ENCODE peak calls at places on chromosomes 7 and 10, in four cellular contexts. S is NCI-H2029 treated with DMSO at 0.1 percent for 48 hours, Y is left ventricle myocardium inferior, R is foreskin fibroblast. X is an unnamed sample.

GRCh38 chr10:2036209-2036608 is 298.9 kb upstream of the ADARB2 start:
- DNase-seq in S (no peak), Y (no peak), R (no peak), X (no peak)

GRCh38 chr10:75335983-75336382 is 65.6 kb downstream of the ZNF503 start:
- DNase-seq in S (no peak), Y (no peak), R (no peak), X (no peak)

GRCh38 chr7:110347091-110347490 is 743.8 kb upstream of the LRRN3 start:
- DNase-seq in S (no peak), Y (no peak), R (no peak), X (no peak)

GRCh38 chr7:106736508-106737201 is 75.7 kb upstream of the CCDC71L start:
- DNase-seq in S (no peak), Y (no peak), R (peak; percentile 75), X (no peak)

GRCh38 chr7:20862554-20862953 is 75.9 kb upstream of the SP8 start:
- DNase-seq in S (no peak), Y (no peak), R (no peak), X (no peak)

GRCh38 chr10:132981173-132981555 is 38.8 kb upstream of the CFAP46 start:
- DNase-seq in S (no peak), Y (peak; percentile 18), R (no peak), X (no peak)

GRCh38 chr7:155144371-155144770 is 74.2 kb downstream of the HTR5A start:
- DNase-seq in S (no peak), Y (no peak), R (no peak), X (no peak)

GRCh38 chr7:23017303-23017702 is 3.4 kb upstream of the HYCC1 start:
- DNase-seq in S (no peak), Y (no peak), R (no peak), X (no peak)

GRCh38 chr7:1856161-1856965 is 186.3 kb downstream of the ELFN1 start:
- DNase-seq in S (no peak), Y (peak; percentile 9), R (no peak), X (no peak)

GRCh38 chr10:122407375-122408125 is 33.0 kb downstream of the PLEKHA1 start:
- DNase-seq in S (no peak), Y (no peak), R (peak; percentile 74), X (no peak)

X was measured in DMS79.